ENCODE peak calls at places on chromosomes 13 and 19, in four cellular contexts. One of them, this sample, is unnamed.

GRCh38 chr13:21067794-21068193 is 6.4 kb upstream of the LATS2 start:
- DNase-seq in GM13976: no peak
- DNase-seq in psoas muscle: no peak
- DNase-seq in lower leg skin: no peak
- DNase-seq in this sample: no peak

GRCh38 chr19:18453269-18454024 is 15.5 kb upstream of the ISYNA1 start:
- DNase-seq in GM13976: no peak
- DNase-seq in psoas muscle: no peak
- DNase-seq in lower leg skin: no peak
- DNase-seq in this sample: no peak

GRCh38 chr19:39937792-39938191 is 3.4 kb upstream of the FCGBP start:
- DNase-seq in GM13976: no peak
- DNase-seq in psoas muscle: no peak
- DNase-seq in lower leg skin: no peak
- DNase-seq in this sample: no peak

GRCh38 chr19:4007836-4008539 is 452 bp downstream of the PIAS4 start:
- DNase-seq in GM13976: no peak
- DNase-seq in psoas muscle: no peak
- DNase-seq in lower leg skin: no peak
- DNase-seq in this sample: peak; percentile 57

GRCh38 chr13:75829874-75830273 is 193.7 kb downstream of the LMO7 start:
- DNase-seq in GM13976: no peak
- DNase-seq in psoas muscle: no peak
- DNase-seq in lower leg skin: no peak
- DNase-seq in this sample: no peak

GRCh38 chr19:912181-913079 is 589 bp downstream of the R3HDM4 start:
- DNase-seq in GM13976: peak; percentile 63
- DNase-seq in psoas muscle: no peak
- DNase-seq in lower leg skin: no peak
- DNase-seq in this sample: peak; percentile 42

GRCh38 chr13:112445411-112446271 is 69.5 kb downstream of the SPACA7 start:
- DNase-seq in GM13976: no peak
- DNase-seq in psoas muscle: no peak
- DNase-seq in lower leg skin: no peak
- DNase-seq in this sample: no peak

GRCh38 chr19:1407662-1408299 is 395 bp downstream of the DAZAP1 start:
- DNase-seq in GM13976: peak; percentile 72
- DNase-seq in psoas muscle: no peak
- DNase-seq in lower leg skin: no peak
- DNase-seq in this sample: no peak

GRCh38 chr13:52127783-52128702 is 830 bp downstream of the NEK5 start:
- DNase-seq in GM13976: peak; percentile 79
- DNase-seq in psoas muscle: peak; percentile 25
- DNase-seq in lower leg skin: peak; percentile 48
- DNase-seq in this sample: peak; percentile 65

GRCh38 chr13:27079421-27079958 is 92.1 kb downstream of the USP12 start:
- DNase-seq in GM13976: no peak
- DNase-seq in psoas muscle: no peak
- DNase-seq in lower leg skin: no peak
- DNase-seq in this sample: no peak

GRCh38 chr13:78910147-78910546 is 251.2 kb upstream of the OBI1 start:
- DNase-seq in GM13976: no peak
- DNase-seq in psoas muscle: no peak
- DNase-seq in lower leg skin: no peak
- DNase-seq in this sample: no peak

GRCh38 chr13:105336706-105337582 is 1198.5 kb downstream of the EFNB2 start:
- DNase-seq in GM13976: no peak
- DNase-seq in psoas muscle: no peak
- DNase-seq in lower leg skin: no peak
- DNase-seq in this sample: no peak

GRCh38 chr19:571127-571974 is 1.0 kb upstream of the BSG start:
- DNase-seq in GM13976: no peak
- DNase-seq in psoas muscle: peak; percentile 21
- DNase-seq in lower leg skin: peak; percentile 53
- DNase-seq in this sample: peak; percentile 73

GRCh38 chr19:35451278-35452096 is 3.4 kb downstream of the FFAR2 start:
- DNase-seq in GM13976: peak; percentile 78
- DNase-seq in psoas muscle: no peak
- DNase-seq in lower leg skin: no peak
- DNase-seq in this sample: peak; percentile 60

GRCh38 chr19:47713046-47714021 is at the start of gene EHD2:
- DNase-seq in GM13976: peak; percentile 78
- DNase-seq in psoas muscle: peak; percentile 77
- DNase-seq in lower leg skin: peak; percentile 53
- DNase-seq in this sample: peak; percentile 57

GRCh38 chr13:101649490-101650126 is 197.1 kb downstream of the ITGBL1 start:
- DNase-seq in GM13976: no peak
- DNase-seq in psoas muscle: no peak
- DNase-seq in lower leg skin: peak; percentile 21
- DNase-seq in this sample: no peak

GRCh38 chr19:34500656-34501120 is 19.1 kb downstream of the WTIP start:
- DNase-seq in GM13976: peak; percentile 43
- DNase-seq in psoas muscle: no peak
- DNase-seq in lower leg skin: no peak
- DNase-seq in this sample: no peak

GRCh38 chr13:94950303-94950702 is 238.0 kb upstream of the SOX21 start:
- DNase-seq in GM13976: no peak
- DNase-seq in psoas muscle: no peak
- DNase-seq in lower leg skin: no peak
- DNase-seq in this sample: no peak

GRCh38 chr19:21023901-21024300 is 3.4 kb downstream of the ZNF430 start:
- DNase-seq in GM13976: no peak
- DNase-seq in psoas muscle: no peak
- DNase-seq in lower leg skin: no peak
- DNase-seq in this sample: no peak

GRCh38 chr13:48580886-48581285 is 48.0 kb upstream of the RCBTB2 start:
- DNase-seq in GM13976: no peak
- DNase-seq in psoas muscle: no peak
- DNase-seq in lower leg skin: no peak
- DNase-seq in this sample: no peak

GRCh38 chr13:23377603-23378002 is 55.9 kb downstream of the SACS start:
- DNase-seq in GM13976: no peak
- DNase-seq in psoas muscle: no peak
- DNase-seq in lower leg skin: no peak
- DNase-seq in this sample: no peak

GRCh38 chr19:39546599-39546998 is 6.6 kb upstream of the EID2 start:
- DNase-seq in GM13976: no peak
- DNase-seq in psoas muscle: no peak
- DNase-seq in lower leg skin: no peak
- DNase-seq in this sample: peak; percentile 13

GRCh38 chr13:93963266-93964131 is 516.0 kb downstream of the DCT start:
- DNase-seq in GM13976: no peak
- DNase-seq in psoas muscle: no peak
- DNase-seq in lower leg skin: no peak
- DNase-seq in this sample: no peak

GRCh38 chr13:112702983-112703379 is 13.1 kb downstream of the ATP11A start:
- DNase-seq in GM13976: no peak
- DNase-seq in psoas muscle: no peak
- DNase-seq in lower leg skin: no peak
- DNase-seq in this sample: no peak

GRCh38 chr13:102346769-102347168 is 55.1 kb downstream of the FGF14 start:
- DNase-seq in GM13976: no peak
- DNase-seq in psoas muscle: no peak
- DNase-seq in lower leg skin: no peak
- DNase-seq in this sample: no peak

GRCh38 chr13:93900735-93901134 is 578.7 kb downstream of the DCT start:
- DNase-seq in GM13976: no peak
- DNase-seq in psoas muscle: no peak
- DNase-seq in lower leg skin: no peak
- DNase-seq in this sample: no peak

GRCh38 chr19:42360787-42361544 is 29.1 kb downstream of the CNFN start:
- DNase-seq in GM13976: no peak
- DNase-seq in psoas muscle: no peak
- DNase-seq in lower leg skin: no peak
- DNase-seq in this sample: no peak
- TF ChIP-seq CTCF in GM13976: no peak
- TF ChIP-seq CTCF in psoas muscle: no peak
- TF ChIP-seq CTCF in lower leg skin: no peak
- TF ChIP-seq CTCF in this sample: no peak

DNA sequence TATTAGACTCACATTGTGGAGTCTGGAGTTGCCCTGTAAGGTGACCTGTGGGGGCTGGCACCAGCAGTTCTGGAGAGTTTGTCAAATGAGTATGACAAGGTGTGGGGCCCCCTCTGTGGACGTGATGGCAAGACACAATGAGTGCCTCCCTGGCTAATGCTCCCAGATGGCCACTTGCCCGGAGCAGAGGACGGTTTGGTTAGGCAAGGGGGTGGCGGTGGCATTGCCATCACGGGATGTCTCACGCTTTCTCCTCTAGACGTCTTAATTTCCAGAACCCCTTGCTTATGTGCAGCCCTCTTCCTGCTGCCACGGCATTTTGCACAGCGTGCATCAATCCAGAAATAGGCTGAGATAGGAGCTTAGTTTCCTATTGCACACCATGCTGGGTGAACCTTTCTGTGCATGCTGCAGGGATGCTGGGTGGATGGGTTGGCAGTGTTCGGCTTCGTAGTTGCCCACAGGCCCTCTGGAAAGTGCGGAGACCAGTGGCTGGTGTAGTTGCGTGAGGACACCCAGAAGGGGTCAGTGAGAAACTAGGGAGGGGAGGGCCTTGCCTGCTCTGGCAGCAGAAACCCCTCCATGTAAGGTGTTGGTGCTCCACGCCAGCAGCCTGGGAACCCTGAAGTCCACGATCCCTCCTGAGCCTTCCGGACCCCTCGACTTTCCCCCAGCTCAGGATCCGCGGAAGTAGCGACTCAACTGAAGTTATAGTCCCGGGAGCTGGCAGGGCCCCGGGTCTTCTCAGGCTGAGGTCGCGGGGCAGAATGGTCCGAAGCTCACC is 18.1 kb upstream of the LRP3 start:
- DNase-seq in GM13976: no peak
- DNase-seq in psoas muscle: no peak
- DNase-seq in lower leg skin: no peak
- DNase-seq in this sample: peak; percentile 21
- TF ChIP-seq CTCF in GM13976: no peak
- TF ChIP-seq CTCF in psoas muscle: no peak
- TF ChIP-seq CTCF in lower leg skin: no peak
- TF ChIP-seq CTCF in this sample: no peak

DNA sequence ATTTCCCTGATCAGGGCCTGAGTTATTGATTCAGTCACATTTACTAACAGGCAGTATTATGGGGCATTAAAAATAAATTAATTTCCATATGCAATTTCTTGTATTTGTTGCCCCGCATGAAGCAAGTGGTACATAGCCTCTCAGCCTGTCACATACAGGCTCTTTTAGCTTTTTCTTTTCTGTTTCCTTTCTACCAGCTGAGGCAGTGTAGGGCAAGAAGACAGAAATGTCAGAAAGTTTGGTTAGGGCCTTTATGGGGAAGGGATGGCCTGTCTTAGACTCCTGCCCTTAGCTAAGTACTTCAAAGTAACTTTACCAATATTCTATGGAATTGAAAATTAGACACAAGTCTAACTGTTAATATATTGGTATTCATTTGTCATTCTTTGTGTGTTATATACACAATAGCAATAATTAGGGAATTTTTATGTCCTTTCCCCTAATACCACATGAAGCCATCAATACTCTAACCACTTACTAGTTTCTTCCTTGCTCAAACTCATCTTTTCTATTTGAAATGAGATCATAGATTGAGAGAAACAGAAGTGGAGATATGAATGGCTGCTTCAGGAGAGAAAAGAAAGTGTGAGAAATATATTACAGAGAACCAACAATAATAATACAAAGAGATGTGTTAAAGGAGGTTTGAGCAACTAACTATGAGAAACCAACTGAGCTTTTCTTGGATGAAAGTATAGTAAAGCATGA is 669.6 kb downstream of the PCDH17 start:
- DNase-seq in GM13976: no peak
- DNase-seq in psoas muscle: no peak
- DNase-seq in lower leg skin: no peak
- DNase-seq in this sample: no peak
- TF ChIP-seq CTCF in GM13976: no peak
- TF ChIP-seq CTCF in psoas muscle: no peak
- TF ChIP-seq CTCF in lower leg skin: no peak
- TF ChIP-seq CTCF in this sample: no peak

GRCh38 chr19:30696514-30696913 is 324.3 kb downstream of the ZNF536 start:
- DNase-seq in GM13976: no peak
- DNase-seq in psoas muscle: no peak
- DNase-seq in lower leg skin: no peak
- DNase-seq in this sample: peak; percentile 25
- TF ChIP-seq CTCF in GM13976: no peak
- TF ChIP-seq CTCF in psoas muscle: no peak
- TF ChIP-seq CTCF in lower leg skin: no peak
- TF ChIP-seq CTCF in this sample: peak; percentile 23

DNA sequence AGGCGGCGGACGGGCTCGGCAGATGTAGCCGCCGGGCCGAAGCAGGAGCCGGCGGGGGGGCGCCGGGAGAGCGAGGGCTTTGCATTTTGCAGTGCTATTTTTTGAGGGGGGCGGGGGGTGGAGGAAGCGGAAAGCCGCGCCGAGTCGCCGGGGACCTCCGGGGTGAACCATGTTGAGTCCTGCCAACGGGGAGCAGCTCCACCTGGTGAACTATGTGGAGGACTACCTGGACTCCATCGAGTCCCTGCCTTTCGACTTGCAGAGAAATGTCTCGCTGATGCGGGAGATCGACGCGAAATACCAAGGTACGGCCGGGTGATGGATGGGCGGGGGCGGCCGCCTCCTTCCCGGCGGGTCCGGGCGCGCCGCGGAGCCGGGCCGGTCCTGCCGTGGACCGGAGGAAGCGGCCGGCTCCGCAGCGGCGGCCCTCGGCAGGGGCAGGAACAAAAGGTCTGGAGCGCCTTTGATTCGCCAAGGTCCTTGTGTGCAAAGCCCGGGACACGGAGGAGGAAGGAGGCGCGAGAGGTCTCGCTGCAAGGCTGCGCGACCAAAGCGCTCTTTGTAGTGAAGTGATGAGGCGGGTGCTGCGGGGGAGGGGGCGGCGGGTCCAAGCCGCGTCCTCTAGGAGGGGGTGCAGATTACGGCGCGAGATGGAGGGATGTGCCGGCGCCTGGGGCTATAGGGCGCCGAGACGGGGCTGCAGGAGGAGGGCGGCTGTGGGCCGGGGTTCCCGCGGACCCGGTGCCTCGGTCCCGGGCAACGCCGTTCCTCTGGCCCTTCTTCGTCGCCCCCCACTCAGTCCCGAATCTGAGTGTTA is 689 bp downstream of the ING1 start:
- DNase-seq in GM13976: peak; percentile 56
- DNase-seq in psoas muscle: peak; percentile 54
- DNase-seq in lower leg skin: peak; percentile 57
- DNase-seq in this sample: peak; percentile 83
- TF ChIP-seq CTCF in GM13976: peak; percentile 41
- TF ChIP-seq CTCF in psoas muscle: no peak
- TF ChIP-seq CTCF in lower leg skin: no peak
- TF ChIP-seq CTCF in this sample: no peak

DNA sequence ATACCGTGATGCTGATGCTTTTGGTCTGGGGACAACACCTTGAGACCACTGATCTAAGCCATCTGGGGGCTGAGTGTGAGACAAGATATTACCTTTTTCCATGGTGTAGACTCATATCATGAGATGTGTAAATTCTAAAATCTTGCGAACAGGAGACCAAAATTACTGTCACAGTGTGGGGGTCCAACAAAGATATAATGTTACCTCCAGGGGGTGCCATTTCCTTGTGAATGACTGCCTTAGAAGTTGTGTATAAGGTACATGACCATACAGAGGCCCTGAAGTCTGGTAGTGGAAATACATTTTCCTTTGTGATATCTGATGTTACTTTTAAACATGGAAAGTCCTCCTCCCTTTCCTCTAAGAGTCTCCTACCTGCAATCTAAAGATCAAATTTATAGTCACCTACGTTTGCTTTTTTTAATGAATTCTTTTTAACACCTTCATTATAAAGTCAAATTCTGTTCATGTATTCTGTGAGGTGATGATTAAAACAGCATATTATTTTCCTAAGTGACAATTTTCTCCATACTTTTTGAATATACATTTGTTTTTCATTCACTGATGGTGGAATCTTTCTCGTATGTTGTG is 113.5 kb downstream of the RFC3 start:
- DNase-seq in GM13976: no peak
- DNase-seq in psoas muscle: no peak
- DNase-seq in lower leg skin: no peak
- DNase-seq in this sample: peak; percentile 12
- TF ChIP-seq CTCF in GM13976: no peak
- TF ChIP-seq CTCF in psoas muscle: peak; percentile 24
- TF ChIP-seq CTCF in lower leg skin: no peak
- TF ChIP-seq CTCF in this sample: no peak

This sample was measured in activated CD8-positive, alpha-beta T cell treated with anti-CD3 and anti-CD28 coated beads for 36 hours.